ENCODE peak calls at places on chromosomes 2 and 18, in seven cellular contexts. G, S, P, J, B, I and H are unnamed samples.

GRCh38 chr2:212711851-212712250 is 173.2 kb upstream of the ERBB4 start:
- DNase-seq in I (no peak), G (no peak), S (no peak), P (no peak), B (no peak), J (no peak), H (no peak)

GRCh38 chr2:240369725-240370585 is 65.5 kb upstream of the GPC1 start:
- DNase-seq in J (no peak), B (no peak), S (peak; percentile 64), G (peak; percentile 35), P (peak; percentile 82), I (peak; percentile 85), H (peak; percentile 83)

GRCh38 chr2:124542932-124543640 is 518.0 kb downstream of the CNTNAP5 start:
- DNase-seq in B (no peak), G (peak; percentile 58), S (no peak), I (no peak), P (peak; percentile 31), J (no peak), H (no peak)

GRCh38 chr2:119468154-119468955 is 36.7 kb downstream of the TMEM37 start:
- DNase-seq in I (no peak), B (no peak), J (no peak), P (no peak), G (peak; percentile 86), S (no peak), H (no peak)

GRCh38 chr2:254231-254630 is 9.6 kb downstream of the SH3YL1 start:
- DNase-seq in J (no peak), G (peak; percentile 54), P (no peak), I (no peak), B (no peak), S (no peak), H (no peak)

GRCh38 chr18:75377258-75377657 is 50.2 kb downstream of the SMIM21 start:
- DNase-seq in G (peak; percentile 9), P (no peak), I (no peak), S (no peak), J (no peak), B (no peak), H (no peak)

GRCh38 chr2:129483366-129483765 is 496.1 kb upstream of the RAB6C start:
- DNase-seq in P (no peak), S (no peak), G (no peak), I (no peak), J (no peak), B (peak; percentile 4), H (no peak)

GRCh38 chr2:135257383-135258090 is 205.4 kb downstream of the RAB3GAP1 start:
- DNase-seq in G (no peak), I (no peak), S (no peak), J (no peak), P (no peak), B (no peak), H (no peak)

GRCh38 chr2:57696016-57696415 is 350.6 kb upstream of the VRK2 start:
- DNase-seq in B (no peak), G (no peak), J (no peak), I (no peak), P (no peak), S (peak; percentile 19), H (no peak)

GRCh38 chr2:224448236-224448635 is 46.3 kb upstream of the FAM124B start:
- DNase-seq in J (no peak), I (no peak), P (no peak), B (no peak), G (no peak), S (no peak), H (no peak)

GRCh38 chr18:78860117-78860516 is 119.5 kb upstream of the SALL3 start:
- DNase-seq in J (no peak), P (no peak), B (no peak), I (no peak), S (no peak), G (no peak), H (no peak)

GRCh38 chr2:12603781-12604180 is 113.0 kb upstream of the TRIB2 start:
- DNase-seq in J (no peak), P (no peak), I (no peak), G (no peak), S (no peak), B (no peak), H (no peak)

GRCh38 chr2:63049291-63050185 is 1.1 kb upstream of the OTX1 start:
- DNase-seq in P (no peak), B (peak; percentile 76), J (peak; percentile 20), I (no peak), G (no peak), S (no peak), H (no peak)

GRCh38 chr2:224133387-224133786 is 94.3 kb upstream of the SERPINE2 start:
- DNase-seq in S (no peak), B (no peak), P (no peak), G (no peak), I (no peak), J (no peak), H (no peak)

GRCh38 chr2:84197901-84198300 is 261.2 kb downstream of the SUCLG1 start:
- DNase-seq in G (no peak), B (no peak), P (no peak), I (no peak), S (no peak), J (no peak), H (no peak)

GRCh38 chr2:211347328-211347727 is 790.9 kb downstream of the CPS1 start:
- DNase-seq in S (no peak), G (no peak), P (no peak), J (no peak), B (no peak), I (no peak), H (no peak)

DNA sequence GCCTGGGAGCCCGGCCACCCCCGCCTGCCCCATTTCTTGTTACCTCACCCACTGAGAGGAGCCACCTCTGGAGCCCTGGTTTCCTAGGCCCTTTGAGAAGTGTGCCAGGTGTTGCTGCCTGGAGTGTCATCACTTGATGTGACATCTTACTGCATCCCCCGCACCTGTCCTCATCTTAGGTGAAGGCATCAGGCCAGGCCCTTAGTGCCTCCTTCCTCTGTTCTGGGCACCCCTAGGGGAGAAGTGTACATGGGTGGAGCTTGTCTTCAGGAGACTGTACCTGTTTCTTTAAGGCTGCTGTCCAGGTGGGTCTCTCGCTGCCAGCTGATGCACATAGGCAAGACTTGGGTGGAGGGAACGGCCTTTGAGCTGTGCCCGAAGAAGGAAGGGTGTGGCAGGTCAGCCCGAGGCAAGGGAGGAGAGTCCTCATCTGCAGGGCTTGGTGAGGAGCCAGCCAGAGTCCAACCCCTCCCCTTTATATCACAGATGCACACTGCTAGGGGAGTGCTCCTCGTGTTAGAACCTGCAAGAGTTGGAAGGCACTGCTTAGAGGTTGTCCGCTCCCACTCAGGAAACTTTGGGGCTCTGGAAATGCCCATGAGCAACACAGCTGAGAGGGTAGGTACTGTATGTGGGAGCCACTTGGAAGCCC is 45.9 kb downstream of the NCK2 start:
- DNase-seq in P (no peak), G (no peak), B (no peak), I (no peak), S (no peak), J (no peak), H (no peak)
- H3K4me1 ChIP-seq in P (peaks cover 81% of the 10 kb centered on the region), G (peaks cover 40% of the 10 kb centered on the region), B (peaks cover 3% of the 10 kb centered on the region), I (peaks cover 32% of the 10 kb centered on the region), S (peaks cover 9% of the 10 kb centered on the region), J (peaks cover 17% of the 10 kb centered on the region), H (peaks cover 63% of the 10 kb centered on the region)

DNA sequence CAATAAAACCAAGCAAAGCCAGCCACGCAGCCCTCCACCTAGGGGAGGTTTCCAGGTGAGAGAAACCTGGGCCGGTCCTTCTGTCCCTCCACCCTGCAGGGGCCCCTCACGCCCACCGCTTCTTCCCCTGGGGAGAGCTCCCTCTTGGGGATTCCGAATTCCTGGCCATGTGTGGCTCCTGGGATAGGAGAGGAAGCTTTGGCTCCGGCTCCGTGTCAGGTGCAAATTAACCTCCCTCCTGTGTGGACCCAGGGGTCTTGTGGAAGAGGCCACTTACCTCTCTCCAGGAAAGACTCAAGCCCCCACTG is 4.2 kb downstream of the RTP5 start:
- DNase-seq in J (no peak), S (no peak), B (no peak), P (no peak), I (no peak), G (no peak), H (no peak)
- H3K4me1 ChIP-seq in J (no peaks in the 10 kb centered on the region), S (no peaks in the 10 kb centered on the region), B (no peaks in the 10 kb centered on the region), P (peaks cover 4% of the 10 kb centered on the region), I (no peaks in the 10 kb centered on the region), G (no peaks in the 10 kb centered on the region), H (no peaks in the 10 kb centered on the region)

GRCh38 chr18:55100817-55101457 is 141.7 kb upstream of the CCDC68 start:
- DNase-seq in J (no peak), B (no peak), S (peak; percentile 12), G (no peak), I (no peak), P (no peak), H (no peak)

GRCh38 chr18:55101458-55101824 is 142.2 kb upstream of the CCDC68 start:
- DNase-seq in I (no peak), S (no peak), J (no peak), G (no peak), B (no peak), P (no peak), H (no peak)

GRCh38 chr18:55105873-55106272 is 146.6 kb upstream of the CCDC68 start:
- DNase-seq in S (no peak), P (no peak), G (no peak), B (no peak), J (no peak), I (no peak), H (no peak)

GRCh38 chr18:55102508-55102907 is 143.2 kb upstream of the CCDC68 start:
- DNase-seq in B (no peak), P (no peak), J (no peak), G (no peak), S (no peak), I (no peak), H (no peak)

DNA sequence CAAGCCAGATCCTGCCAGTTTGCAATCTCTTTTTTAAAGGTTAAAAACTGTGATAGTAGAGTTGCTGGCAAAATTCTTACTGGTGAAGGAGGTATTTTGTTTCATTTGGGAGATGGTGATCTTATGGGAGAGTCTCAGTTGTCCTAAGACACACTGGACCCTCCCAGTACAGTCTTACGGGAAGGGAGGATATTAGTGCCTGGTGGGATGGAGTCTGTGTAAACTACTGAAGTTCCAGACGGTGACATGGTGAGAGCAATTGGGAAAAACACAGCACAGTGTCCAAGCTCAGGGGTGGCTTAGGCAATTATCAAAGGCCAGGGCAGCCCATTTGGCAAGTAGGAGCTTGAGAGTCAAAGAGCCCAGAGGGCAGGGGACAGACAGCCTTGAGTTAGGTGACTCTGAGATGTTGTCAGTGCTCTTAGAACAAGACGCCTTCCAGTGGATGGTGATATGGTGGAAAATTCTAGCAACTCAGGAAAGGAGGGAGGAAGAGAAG is 143.7 kb upstream of the CCDC68 start:
- DNase-seq in B (no peak), J (no peak), I (no peak), P (no peak), S (no peak), G (no peak), H (no peak)
- H3K4me1 ChIP-seq in B (no peaks in the 10 kb centered on the region), J (no peaks in the 10 kb centered on the region), I (no peaks in the 10 kb centered on the region), P (peaks cover under 1% of the 10 kb centered on the region), S (peaks cover 4% of the 10 kb centered on the region), G (no peaks in the 10 kb centered on the region), H (no peaks in the 10 kb centered on the region)

DNA sequence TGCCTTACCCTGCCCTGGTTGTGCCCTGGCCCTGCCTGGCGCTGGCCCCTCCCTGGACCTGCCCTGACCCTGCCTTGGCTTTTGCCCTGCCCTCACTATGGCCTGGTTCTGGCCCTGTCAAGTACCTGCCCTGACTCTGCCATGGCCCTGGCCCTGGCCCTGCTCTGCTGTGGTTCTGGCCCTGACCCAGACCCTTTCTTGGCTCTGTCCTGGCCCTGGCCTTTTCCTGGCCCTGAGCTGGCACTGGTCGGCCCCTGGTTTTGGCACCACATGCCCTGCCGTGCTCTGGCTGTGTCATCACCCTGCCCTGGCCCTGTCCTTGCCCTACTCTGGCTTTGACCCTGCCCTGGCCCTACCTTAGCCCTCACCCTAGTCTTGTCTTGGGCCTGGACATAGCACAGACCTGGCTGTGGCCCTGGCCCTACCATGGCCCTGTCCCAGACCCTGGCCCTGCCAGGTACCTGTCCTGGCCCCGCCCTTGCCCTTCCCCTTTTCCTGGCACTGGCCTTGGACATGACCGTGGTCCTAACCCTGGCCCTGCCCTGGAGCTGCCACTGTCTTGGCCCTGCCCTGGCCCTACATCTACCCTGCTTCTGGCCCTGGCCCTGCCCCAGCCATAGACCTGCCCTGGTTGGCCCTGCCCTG is 4.8 kb upstream of the ANKRD62 start:
- DNase-seq in J (no peak), B (no peak), S (no peak), P (no peak), G (no peak), I (no peak), H (no peak)
- H3K4me1 ChIP-seq in J (no peaks in the 10 kb centered on the region), B (no peaks in the 10 kb centered on the region), S (no peaks in the 10 kb centered on the region), P (no peaks in the 10 kb centered on the region), G (peaks cover 13% of the 10 kb centered on the region), I (no peaks in the 10 kb centered on the region), H (no peaks in the 10 kb centered on the region)